ENCODE peak calls at places on chromosome X, in eight cellular contexts. G, E, P, A, I, U, L and V are unnamed samples.

GRCh38 chrX:21725498-21725897 is 32.4 kb downstream of the SMPX start:
- DNase-seq in U (no peak), G (peak; percentile 60), E (no peak), L (peak; percentile 3), I (peak; percentile 37), A (no peak), P (peak; percentile 6), V (no peak)

GRCh38 chrX:71995122-71995521 is 84.5 kb downstream of the NHSL2 start:
- DNase-seq in A (no peak), G (no peak), U (no peak), L (no peak), I (no peak), E (no peak), P (no peak), V (no peak)

GRCh38 chrX:130108647-130109428 is 1.5 kb downstream of the ELF4 start:
- DNase-seq in L (peak; percentile 66), E (peak; percentile 70), G (no peak), U (no peak), P (no peak), I (no peak), A (no peak), V (peak; percentile 48)

GRCh38 chrX:153443476-153444332 is 2.2 kb downstream of the TREX2 start:
- DNase-seq in U (no peak), E (no peak), G (no peak), A (no peak), L (no peak), I (no peak), P (no peak), V (no peak)

GRCh38 chrX:116284383-116284782 is 113.8 kb downstream of the AGTR2 start:
- DNase-seq in L (no peak), P (no peak), I (no peak), A (no peak), U (no peak), E (no peak), G (no peak), V (no peak)

GRCh38 chrX:24491741-24492140 is 26.7 kb downstream of the PDK3 start:
- DNase-seq in P (no peak), I (no peak), A (no peak), G (no peak), L (no peak), U (no peak), E (no peak), V (no peak)

GRCh38 chrX:112941209-112941788 is 100.7 kb upstream of the AMOT start:
- DNase-seq in A (peak; percentile 32), I (no peak), G (peak; percentile 1), E (no peak), P (no peak), L (no peak), U (no peak), V (peak; percentile 2)

GRCh38 chrX:34658316-34658715 is 1.2 kb upstream of the TMEM47 start:
- DNase-seq in E (no peak), L (no peak), I (peak; percentile 7), U (no peak), A (no peak), G (peak; percentile 40), P (no peak), V (peak; percentile 73)

GRCh38 chrX:143632625-143633387 is 3.1 kb downstream of the SLITRK4 start:
- DNase-seq in P (no peak), U (no peak), A (no peak), L (no peak), I (no peak), G (no peak), E (no peak), V (no peak)

GRCh38 chrX:34778961-34779360 is 121.9 kb upstream of the TMEM47 start:
- DNase-seq in G (peak; percentile 86), L (no peak), E (no peak), U (no peak), P (no peak), A (no peak), I (peak; percentile 82), V (peak; percentile 72)

GRCh38 chrX:47475476-47475875 is 7.5 kb downstream of the ZNF41 start:
- DNase-seq in A (no peak), E (no peak), I (no peak), U (no peak), P (no peak), L (no peak), G (no peak), V (no peak)

GRCh38 chrX:100748133-100748532 is 16.2 kb upstream of the SYTL4 start:
- DNase-seq in G (no peak), U (no peak), P (peak; percentile 29), L (peak; percentile 26), A (no peak), E (no peak), I (no peak), V (no peak)

GRCh38 chrX:22171287-22172060 is 101.2 kb upstream of the CBLL2 start:
- DNase-seq in L (no peak), E (no peak), P (no peak), I (no peak), U (no peak), A (no peak), G (no peak), V (no peak)

GRCh38 chrX:15594371-15594770 is 6.4 kb downstream of the ACE2 start:
- DNase-seq in E (no peak), G (no peak), U (no peak), A (no peak), I (no peak), L (no peak), P (no peak), V (no peak)

GRCh38 chrX:17679820-17680219 is 57.5 kb upstream of the SCML1 start:
- DNase-seq in E (peak; percentile 45), U (no peak), L (no peak), I (no peak), P (no peak), A (no peak), G (no peak), V (no peak)

DNA sequence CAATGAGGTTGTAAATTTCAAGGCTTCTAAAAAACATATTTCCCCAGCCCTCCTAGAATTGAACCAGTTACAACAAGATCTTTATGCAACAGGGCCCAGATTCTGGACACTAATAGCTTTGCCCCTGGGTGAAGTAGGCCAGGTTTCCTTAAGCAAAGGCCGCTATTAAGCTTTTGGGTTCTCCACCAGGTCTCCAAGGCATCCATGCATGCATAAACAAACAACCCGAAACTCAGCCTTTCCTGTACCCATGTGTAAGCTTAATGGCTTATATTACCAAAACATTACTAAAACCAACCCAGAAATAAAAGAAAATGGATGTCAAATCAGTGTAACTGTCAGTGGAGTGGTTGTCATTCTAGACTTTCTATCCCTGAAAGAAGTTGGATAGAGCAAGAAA is 137.1 kb downstream of the ARHGAP6 start:
- DNase-seq in A (no peak), E (no peak), L (no peak), G (no peak), I (no peak), U (no peak), P (no peak), V (no peak)
- H3K9me3 ChIP-seq in A (no peaks in the 10 kb centered on the region), E (no peaks in the 10 kb centered on the region), L (no peaks in the 10 kb centered on the region), G (no peaks in the 10 kb centered on the region), I (no peaks in the 10 kb centered on the region), U (no peaks in the 10 kb centered on the region), P (no peaks in the 10 kb centered on the region), V (no peaks in the 10 kb centered on the region)

GRCh38 chrX:2387614-2388239 is 113.0 kb downstream of the DHRSX start:
- DNase-seq in G (peak; percentile 53), A (no peak), L (peak; percentile 17), I (peak; percentile 62), E (no peak), U (no peak), P (no peak), V (peak; percentile 20)

GRCh38 chrX:2390754-2391153 is 110.0 kb downstream of the DHRSX start:
- DNase-seq in P (no peak), G (no peak), A (no peak), E (no peak), I (no peak), U (no peak), L (no peak), V (no peak)

GRCh38 chrX:2388669-2389068 is 112.1 kb downstream of the DHRSX start:
- DNase-seq in L (no peak), P (no peak), U (no peak), G (no peak), A (no peak), E (no peak), I (no peak), V (no peak)

GRCh38 chrX:2391869-2392606 is 108.7 kb downstream of the DHRSX start:
- DNase-seq in P (peak; percentile 94), U (no peak), I (peak; percentile 96), A (no peak), E (no peak), L (no peak), G (peak; percentile 82), V (peak; percentile 81)

GRCh38 chrX:2389324-2389723 is 111.5 kb downstream of the DHRSX start:
- DNase-seq in U (no peak), L (no peak), P (no peak), E (no peak), G (no peak), I (no peak), A (no peak), V (no peak)
- H3K4me3 ChIP-seq in U (no peak overlapping the region), L (no peak overlapping the region), P (no peak overlapping the region), E (no peak overlapping the region), G (no peak overlapping the region), I (no peak overlapping the region), A (no peak overlapping the region), V (no peak overlapping the region)

GRCh38 chrX:10156199-10157031 is at the start of gene CLCN4:
- DNase-seq in I (peak; percentile 8), E (peak; percentile 36), L (no peak), U (peak; percentile 30), P (peak; percentile 10), A (no peak), G (no peak), V (peak; percentile 42)

GRCh38 chrX:10157545-10157944 is 770 bp downstream of the CLCN4 start:
- DNase-seq in A (no peak), G (peak; percentile 59), I (peak; percentile 64), L (no peak), U (no peak), P (no peak), E (no peak), V (peak; percentile 41)

GRCh38 chrX:10158279-10158939 is 1.6 kb downstream of the CLCN4 start:
- DNase-seq in U (peak; percentile 5), L (no peak), E (no peak), P (no peak), A (no peak), I (no peak), G (no peak), V (no peak)

GRCh38 chrX:10155137-10155536 is 1.6 kb upstream of the CLCN4 start:
- DNase-seq in G (no peak), A (no peak), L (no peak), E (no peak), I (no peak), P (no peak), U (no peak), V (no peak)

GRCh38 chrX:10157032-10157341 is 212 bp downstream of the CLCN4 start:
- DNase-seq in G (no peak), P (no peak), A (no peak), I (no peak), L (no peak), U (no peak), E (no peak), V (no peak)
- H3K9ac ChIP-seq in G (peak overlapping the region; percentile 61), P (peak overlapping the region; percentile 46), A (no peak overlapping the region), I (no peak overlapping the region), L (no peak overlapping the region), U (no peak overlapping the region), E (no peak overlapping the region), V (peak overlapping the region; percentile 73)

DNA sequence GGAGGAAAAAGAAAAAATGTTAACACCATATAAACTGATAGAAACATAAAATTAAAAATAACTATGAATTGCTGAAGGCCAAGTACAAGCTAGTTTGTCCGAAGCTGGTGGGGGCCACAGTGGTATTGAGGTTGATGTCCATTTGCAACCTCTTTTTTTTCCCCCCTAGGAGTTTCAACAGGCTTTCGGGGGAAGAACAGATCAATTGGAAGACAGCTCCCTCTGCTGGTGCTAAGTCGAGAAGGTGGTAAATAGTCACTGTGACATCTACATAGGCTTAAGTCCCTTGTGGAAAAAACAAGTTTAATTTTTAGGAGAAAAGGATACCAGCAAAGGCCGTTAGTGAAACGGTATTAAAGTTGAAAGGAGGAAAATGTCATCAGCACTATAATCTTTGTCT is 115.7 kb upstream of the ZXDA start:
- DNase-seq in G (peak; percentile 25), P (peak; percentile 26), I (peak; percentile 0), U (no peak), L (peak; percentile 24), A (no peak), E (peak; percentile 39), V (peak; percentile 34)
- H3K9me3 ChIP-seq in G (peaks cover 3% of the 10 kb centered on the region), P (no peaks in the 10 kb centered on the region), I (no peaks in the 10 kb centered on the region), U (no peaks in the 10 kb centered on the region), L (no peaks in the 10 kb centered on the region), A (no peaks in the 10 kb centered on the region), E (no peaks in the 10 kb centered on the region), V (peaks cover 18% of the 10 kb centered on the region)